ENCODE peak calls at places on chromosomes 12 and 14, in ten cellular contexts. E, V, F, G, J, Q, U, M, N and O are unnamed samples.

GRCh38 chr14:105882626-105883025 is 356.2 kb downstream of the TMEM121 start:
- DNase-seq in F (no peak), N (peak; percentile 39), E (no peak), U (no peak), J (no peak), M (no peak), V (no peak), Q (no peak), G (peak; percentile 9), O (no peak)

GRCh38 chr12:106147956-106148355 is 9.2 kb upstream of the NUAK1 start:
- DNase-seq in E (no peak), J (no peak), M (no peak), N (no peak), U (no peak), Q (no peak), F (peak; percentile 49), G (peak; percentile 87), V (no peak), O (no peak)

GRCh38 chr12:113919791-113920190 is 46.3 kb downstream of the RBM19 start:
- DNase-seq in G (no peak), N (no peak), J (no peak), M (no peak), E (no peak), F (no peak), U (no peak), Q (no peak), V (no peak), O (no peak)

GRCh38 chr14:63006515-63006914 is 38.7 kb downstream of the KCNH5 start:
- DNase-seq in N (no peak), J (no peak), U (no peak), E (no peak), M (no peak), F (no peak), G (no peak), V (no peak), Q (no peak), O (no peak)

GRCh38 chr12:131050463-131051154 is 96.9 kb downstream of the ADGRD1 start:
- DNase-seq in N (peak; percentile 65), F (no peak), J (no peak), G (no peak), M (no peak), U (no peak), Q (no peak), E (no peak), V (no peak), O (no peak)

GRCh38 chr12:114670257-114670955 is 13.6 kb downstream of the TBX3 start:
- DNase-seq in F (no peak), N (peak; percentile 66), J (peak; percentile 51), G (no peak), M (no peak), Q (peak; percentile 25), E (peak; percentile 37), U (no peak), V (no peak), O (no peak)

GRCh38 chr12:22626429-22626828 is 1.5 kb downstream of the ETNK1 start:
- DNase-seq in E (peak; percentile 58), U (no peak), F (no peak), G (no peak), N (peak; percentile 67), M (no peak), Q (peak; percentile 48), V (no peak), J (peak; percentile 11), O (peak; percentile 34)

GRCh38 chr14:73170686-73171085 is 34.4 kb downstream of the PSEN1 start:
- DNase-seq in U (no peak), E (no peak), N (no peak), M (no peak), Q (no peak), F (no peak), G (no peak), J (no peak), V (no peak), O (no peak)

GRCh38 chr14:56810341-56810740 is at the start of gene OTX2:
- DNase-seq in F (no peak), V (no peak), G (no peak), U (no peak), Q (no peak), M (peak; percentile 15), N (no peak), J (no peak), E (no peak), O (no peak)

GRCh38 chr14:56805992-56806737 is 4.1 kb downstream of the OTX2 start:
- DNase-seq in M (no peak), F (no peak), J (no peak), U (no peak), G (no peak), Q (no peak), V (no peak), E (no peak), N (no peak), O (no peak)

GRCh38 chr14:56807586-56808168 is 2.6 kb downstream of the OTX2 start:
- DNase-seq in J (no peak), N (no peak), U (no peak), M (peak; percentile 21), E (no peak), V (peak; percentile 41), Q (no peak), F (peak; percentile 51), G (no peak), O (no peak)

GRCh38 chr14:56809262-56810215 is 740 bp downstream of the OTX2 start:
- DNase-seq in N (no peak), M (peak; percentile 19), V (peak; percentile 26), F (no peak), Q (no peak), E (no peak), J (no peak), U (no peak), G (no peak), O (no peak)

GRCh38 chr14:56808314-56809201 is 1.7 kb downstream of the OTX2 start:
- DNase-seq in J (no peak), G (no peak), U (no peak), M (peak; percentile 36), E (no peak), F (peak; percentile 54), Q (no peak), V (peak; percentile 45), N (no peak), O (no peak)
- TF ChIP-seq CTCF in J (no peak), G (no peak), U (no peak), M (no peak), E (no peak), F (no peak), Q (no peak), V (no peak), N (no peak), O (no peak)

GRCh38 chr14:76546426-76547221 is 170.7 kb downstream of the ESRRB start:
- DNase-seq in M (peak; percentile 75), N (no peak), U (peak; percentile 12), V (peak; percentile 63), F (peak; percentile 67), J (peak; percentile 29), G (no peak), Q (peak; percentile 61), E (no peak), O (peak; percentile 72)
- TF ChIP-seq CTCF in M (peak; percentile 99), N (peak; percentile 61), U (peak; percentile 77), V (peak; percentile 67), F (peak; percentile 49), J (peak; percentile 70), G (no peak), Q (peak; percentile 77), E (peak; percentile 24), O (peak; percentile 66)

GRCh38 chr12:66066929-66067281 is 63.6 kb downstream of the LLPH start:
- DNase-seq in U (no peak), V (no peak), G (no peak), F (no peak), M (no peak), N (no peak), E (no peak), J (no peak), Q (no peak), O (no peak)

GRCh38 chr12:66065146-66065545 is 65.4 kb downstream of the LLPH start:
- DNase-seq in F (no peak), M (no peak), U (no peak), J (no peak), N (peak; percentile 63), Q (no peak), V (no peak), G (no peak), E (no peak), O (no peak)

GRCh38 chr12:66063976-66064375 is 66.6 kb downstream of the LLPH start:
- DNase-seq in N (peak; percentile 53), U (no peak), J (no peak), G (no peak), F (no peak), M (no peak), Q (no peak), E (no peak), V (no peak), O (no peak)

GRCh38 chr12:66065623-66066022 is 64.9 kb downstream of the LLPH start:
- DNase-seq in E (no peak), G (no peak), V (no peak), F (no peak), U (no peak), N (no peak), Q (no peak), M (no peak), J (no peak), O (no peak)

DNA sequence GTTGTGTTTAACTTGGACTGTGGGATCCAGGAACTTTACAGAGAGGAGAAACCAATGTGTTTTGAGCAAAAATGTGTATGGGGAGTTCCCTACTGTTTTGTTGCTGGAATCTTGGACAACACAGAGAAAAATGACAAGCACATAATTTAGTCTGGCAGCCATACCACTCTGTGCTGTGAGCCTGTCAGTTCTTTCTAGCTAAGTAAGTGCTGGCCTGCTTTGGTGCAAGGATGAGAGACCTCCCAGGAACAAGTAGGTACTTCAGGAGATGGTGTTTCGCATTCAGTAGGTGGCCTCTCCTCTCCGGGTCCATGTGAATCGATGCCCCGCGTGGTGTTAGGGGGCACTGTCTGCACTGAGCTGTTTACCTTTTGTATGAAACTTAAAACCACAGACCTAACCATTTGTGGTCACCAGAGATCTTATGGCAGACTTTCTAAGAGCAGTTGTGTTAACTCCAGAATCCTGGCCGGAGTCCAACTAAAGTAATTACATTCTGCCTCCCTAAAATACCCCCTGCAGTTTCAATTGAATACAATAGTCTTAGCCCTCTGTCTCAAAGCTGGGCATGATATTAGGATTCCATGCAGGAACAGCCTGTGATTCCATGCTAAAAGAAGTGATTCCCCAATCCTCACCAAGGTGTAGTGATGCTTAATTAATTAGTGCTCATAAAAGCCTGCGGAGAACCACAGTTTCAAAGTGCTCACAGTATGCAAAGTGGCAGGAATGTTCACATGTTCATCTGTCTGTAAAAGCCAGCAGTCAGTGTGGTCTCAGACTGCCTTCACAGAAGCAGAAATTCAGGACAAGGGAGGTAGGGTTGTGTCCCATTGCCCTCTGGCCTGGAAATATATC is 64.2 kb downstream of the LLPH start:
- DNase-seq in Q (peak; percentile 12), J (no peak), N (peak; percentile 80), F (peak; percentile 5), E (peak; percentile 22), V (no peak), G (no peak), U (no peak), M (no peak), O (peak; percentile 26)
- TF ChIP-seq CTCF in Q (no peak), J (no peak), N (peak; percentile 27), F (no peak), E (no peak), V (no peak), G (no peak), U (no peak), M (no peak), O (no peak)

DNA sequence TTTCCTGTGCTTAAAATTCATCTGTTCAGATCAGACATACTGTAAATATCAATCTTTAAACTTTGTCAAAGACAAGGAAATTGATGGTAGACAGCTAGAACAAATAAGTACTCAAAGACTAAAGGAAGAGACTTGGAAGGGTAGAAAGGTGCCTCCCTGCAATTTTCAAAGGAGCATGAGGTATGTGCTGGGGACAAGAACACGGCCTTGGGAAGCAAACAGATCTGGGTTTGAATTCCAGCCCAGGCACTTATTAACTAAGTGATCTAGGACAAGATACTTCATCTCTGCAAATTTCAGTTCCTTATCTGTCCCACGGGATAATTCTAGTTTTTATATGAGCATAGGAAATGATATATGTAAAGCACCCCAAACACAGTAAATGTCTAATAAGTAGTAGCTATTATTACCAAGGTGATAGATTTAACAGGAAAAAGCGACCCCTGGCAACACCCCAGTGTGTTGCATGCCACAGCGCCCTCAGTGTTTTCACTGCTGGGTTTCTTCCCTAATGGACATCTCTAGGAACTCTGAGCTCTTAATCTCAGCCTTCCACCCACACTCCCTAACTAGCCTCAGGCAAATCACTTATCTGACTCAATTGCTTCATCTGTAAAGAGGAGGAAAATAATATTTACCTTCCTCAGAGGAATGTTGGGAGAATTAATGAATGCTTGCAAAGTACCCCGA is 44.7 kb upstream of the BMP4 start:
- DNase-seq in J (no peak), V (no peak), U (no peak), F (peak; percentile 19), Q (no peak), N (no peak), M (no peak), G (no peak), E (no peak), O (peak; percentile 6)
- TF ChIP-seq CTCF in J (peak; percentile 36), V (no peak), U (no peak), F (no peak), Q (no peak), N (no peak), M (no peak), G (no peak), E (no peak), O (no peak)